ENCODE peak calls at places on chromosomes 2 and 18, in four cellular contexts. One of them, this sample, is unnamed.

GRCh38 chr2:48227617-48228344 is 302.2 kb upstream of the STON1 start:
- DNase-seq in fibroblast of lung: no peak
- DNase-seq in A549: no peak
- DNase-seq in GM23248: no peak
- DNase-seq in this sample: no peak

GRCh38 chr2:189602233-189602632 is 21.6 kb upstream of the SLC40A1 start:
- DNase-seq in GM23248: no peak
- DNase-seq in fibroblast of lung: no peak
- DNase-seq in A549: no peak
- DNase-seq in this sample: no peak

GRCh38 chr2:234772775-234773064 is 179.1 kb upstream of the SH3BP4 start:
- DNase-seq in GM23248: no peak
- DNase-seq in A549: no peak
- DNase-seq in fibroblast of lung: no peak
- DNase-seq in this sample: no peak

GRCh38 chr18:78871631-78872030 is 108.0 kb upstream of the SALL3 start:
- DNase-seq in fibroblast of lung: no peak
- DNase-seq in GM23248: no peak
- DNase-seq in A549: no peak
- DNase-seq in this sample: no peak

GRCh38 chr18:61870151-61870550 is 22.7 kb downstream of the RNF152 start:
- DNase-seq in A549: no peak
- DNase-seq in fibroblast of lung: peak
- DNase-seq in GM23248: peak
- DNase-seq in this sample: no peak

GRCh38 chr2:43708891-43709290 is 32.7 kb upstream of the C1GALT1C1L start:
- DNase-seq in A549: no peak
- DNase-seq in fibroblast of lung: peak
- DNase-seq in GM23248: peak
- DNase-seq in this sample: no peak

GRCh38 chr18:61554117-61554776 is 221.0 kb downstream of the CDH20 start:
- DNase-seq in GM23248: no peak
- DNase-seq in fibroblast of lung: no peak
- DNase-seq in A549: no peak
- DNase-seq in this sample: peak

GRCh38 chr2:949894-950626 is 589 bp upstream of the SNTG2 start:
- DNase-seq in fibroblast of lung: no peak
- DNase-seq in GM23248: peak
- DNase-seq in A549: no peak
- DNase-seq in this sample: no peak

GRCh38 chr2:159683804-159684203 is 28.5 kb upstream of the MARCHF7 start:
- DNase-seq in A549: no peak
- DNase-seq in GM23248: no peak
- DNase-seq in fibroblast of lung: no peak
- DNase-seq in this sample: no peak

GRCh38 chr2:98442488-98442887 is 2.2 kb upstream of the INPP4A start:
- DNase-seq in GM23248: no peak
- DNase-seq in A549: no peak
- DNase-seq in fibroblast of lung: no peak
- DNase-seq in this sample: no peak

GRCh38 chr2:10517351-10518043 is 69.4 kb upstream of the ODC1 start:
- DNase-seq in fibroblast of lung: no peak
- DNase-seq in GM23248: no peak
- DNase-seq in A549: no peak
- DNase-seq in this sample: peak

GRCh38 chr2:96942907-96943632 is 43.3 kb downstream of the FAM178B start:
- DNase-seq in GM23248: no peak
- DNase-seq in fibroblast of lung: no peak
- DNase-seq in A549: no peak
- DNase-seq in this sample: no peak

GRCh38 chr2:64267699-64268098 is 123.5 kb upstream of the PELI1 start:
- DNase-seq in A549: no peak
- DNase-seq in fibroblast of lung: peak
- DNase-seq in GM23248: no peak
- DNase-seq in this sample: no peak

GRCh38 chr2:10354399-10354798 is 51.7 kb downstream of the HPCAL1 start:
- DNase-seq in GM23248: no peak
- DNase-seq in A549: no peak
- DNase-seq in fibroblast of lung: no peak
- DNase-seq in this sample: no peak

GRCh38 chr18:25299426-25299825 is 52.5 kb downstream of the ZNF521 start:
- DNase-seq in GM23248: peak
- DNase-seq in A549: no peak
- DNase-seq in fibroblast of lung: peak
- DNase-seq in this sample: no peak

GRCh38 chr18:79422022-79422782 is 26.5 kb downstream of the NFATC1 start:
- DNase-seq in GM23248: peak
- DNase-seq in fibroblast of lung: peak
- DNase-seq in A549: no peak
- DNase-seq in this sample: no peak

GRCh38 chr18:66958309-66958708 is 354.4 kb upstream of the CDH19 start:
- DNase-seq in fibroblast of lung: no peak
- DNase-seq in A549: no peak
- DNase-seq in GM23248: no peak
- DNase-seq in this sample: no peak

GRCh38 chr18:77080283-77080682 is 52.3 kb downstream of the MBP start:
- DNase-seq in GM23248: no peak
- DNase-seq in fibroblast of lung: no peak
- DNase-seq in A549: no peak
- DNase-seq in this sample: no peak

GRCh38 chr18:3286165-3286564 is 24.2 kb downstream of the MYL12B start:
- DNase-seq in A549: no peak
- DNase-seq in GM23248: no peak
- DNase-seq in fibroblast of lung: no peak
- DNase-seq in this sample: no peak

GRCh38 chr2:215060851-215061541 is 77.4 kb downstream of the ABCA12 start:
- DNase-seq in A549: no peak
- DNase-seq in GM23248: peak
- DNase-seq in fibroblast of lung: no peak
- DNase-seq in this sample: no peak

GRCh38 chr2:236568068-236568921 is 1.3 kb upstream of the ACKR3 start:
- DNase-seq in A549: no peak
- DNase-seq in GM23248: peak
- DNase-seq in fibroblast of lung: no peak
- DNase-seq in this sample: peak

GRCh38 chr2:95299961-95300360 is 2.8 kb downstream of the KCNIP3 start:
- DNase-seq in GM23248: no peak
- DNase-seq in fibroblast of lung: no peak
- DNase-seq in A549: no peak
- DNase-seq in this sample: no peak

GRCh38 chr2:159595410-159596046 is 20.8 kb downstream of the BAZ2B start:
- DNase-seq in fibroblast of lung: peak
- DNase-seq in GM23248: peak
- DNase-seq in A549: no peak
- DNase-seq in this sample: no peak

GRCh38 chr2:179239194-179239593 is 25.4 kb downstream of the SESTD1 start:
- DNase-seq in A549: no peak
- DNase-seq in GM23248: peak
- DNase-seq in fibroblast of lung: peak
- DNase-seq in this sample: peak

GRCh38 chr18:57432118-57432517 is 3.1 kb upstream of the ONECUT2 start:
- DNase-seq in A549: no peak
- DNase-seq in fibroblast of lung: no peak
- DNase-seq in GM23248: no peak
- DNase-seq in this sample: peak

GRCh38 chr18:57430166-57430958 is 4.8 kb upstream of the ONECUT2 start:
- DNase-seq in GM23248: no peak
- DNase-seq in A549: no peak
- DNase-seq in fibroblast of lung: no peak
- DNase-seq in this sample: peak

GRCh38 chr18:57432765-57433400 is 2.3 kb upstream of the ONECUT2 start:
- DNase-seq in A549: no peak
- DNase-seq in GM23248: no peak
- DNase-seq in fibroblast of lung: no peak
- DNase-seq in this sample: peak

GRCh38 chr18:57430983-57431382 is 4.2 kb upstream of the ONECUT2 start:
- DNase-seq in fibroblast of lung: no peak
- DNase-seq in GM23248: no peak
- DNase-seq in A549: no peak
- DNase-seq in this sample: peak

DNA sequence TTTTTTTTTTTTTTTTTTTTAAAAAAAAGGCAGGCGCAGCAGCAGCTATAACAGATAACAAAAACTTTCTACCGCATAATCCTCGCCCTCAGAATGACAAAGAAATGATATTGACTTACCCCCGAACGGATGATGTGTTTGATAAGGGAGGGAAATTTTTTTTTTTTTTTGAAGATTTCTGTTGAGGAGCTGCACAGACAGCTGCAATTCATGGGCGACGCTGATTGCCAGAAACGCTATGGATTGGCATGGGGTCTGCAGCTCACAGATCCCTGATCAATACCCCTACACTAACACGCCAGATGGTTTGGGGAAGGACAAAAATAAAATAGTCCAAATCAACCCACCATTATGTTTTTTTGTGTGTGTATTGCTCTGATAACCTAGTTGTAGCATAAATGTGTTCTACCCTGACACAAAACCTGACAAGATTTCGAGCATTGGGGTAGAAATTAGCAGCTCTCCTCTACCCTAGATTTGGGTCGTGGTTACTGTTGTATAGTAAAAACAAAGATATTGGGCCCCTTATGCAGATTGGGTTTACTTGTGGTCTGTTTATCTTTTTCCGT is 3.6 kb upstream of the ONECUT2 start:
- DNase-seq in fibroblast of lung: no peak
- DNase-seq in A549: no peak
- DNase-seq in GM23248: no peak
- DNase-seq in this sample: peak
- H3K4me3 ChIP-seq in fibroblast of lung: no peak
- H3K4me3 ChIP-seq in A549: no peak
- H3K4me3 ChIP-seq in GM23248: no peak
- H3K4me3 ChIP-seq in this sample: no peak

GRCh38 chr2:127700527-127701192 is 637 bp upstream of the SFT2D3 start:
- DNase-seq in A549: peak
- DNase-seq in GM23248: peak
- DNase-seq in fibroblast of lung: no peak
- DNase-seq in this sample: peak

GRCh38 chr2:127703282-127703681 is 2.0 kb downstream of the SFT2D3 start:
- DNase-seq in GM23248: no peak
- DNase-seq in fibroblast of lung: no peak
- DNase-seq in A549: no peak
- DNase-seq in this sample: no peak

GRCh38 chr2:127701193-127701650 is at the start of gene SFT2D3:
- DNase-seq in fibroblast of lung: peak
- DNase-seq in GM23248: peak
- DNase-seq in A549: peak
- DNase-seq in this sample: peak

GRCh38 chr2:127702395-127703009 is 1.2 kb downstream of the SFT2D3 start:
- DNase-seq in A549: no peak
- DNase-seq in GM23248: no peak
- DNase-seq in fibroblast of lung: no peak
- DNase-seq in this sample: no peak

GRCh38 chr2:127701651-127702394 is 526 bp downstream of the SFT2D3 start:
- DNase-seq in GM23248: peak
- DNase-seq in fibroblast of lung: peak
- DNase-seq in A549: peak
- DNase-seq in this sample: peak
- H3K27ac ChIP-seq in GM23248: peak
- H3K27ac ChIP-seq in fibroblast of lung: peak
- H3K27ac ChIP-seq in A549: peak
- H3K27ac ChIP-seq in this sample: peak

DNA sequence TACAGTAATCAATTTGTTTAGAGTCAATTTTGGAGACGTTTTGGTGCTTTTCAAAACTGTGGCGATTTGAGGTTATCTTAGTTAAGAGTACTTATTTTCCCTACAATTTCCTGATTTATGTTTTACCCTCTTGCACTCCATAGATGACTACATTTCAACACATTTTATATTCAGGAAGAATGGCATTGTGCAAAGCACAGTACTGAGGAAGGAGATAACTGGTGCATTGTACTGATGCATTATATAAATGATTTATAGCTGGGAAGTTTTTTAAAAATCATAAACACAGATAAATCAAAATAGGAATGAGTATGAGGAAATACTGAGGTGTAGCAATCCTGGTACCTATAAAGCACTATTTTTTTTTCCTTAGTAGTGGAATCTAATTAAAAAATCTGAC is 5.6 kb downstream of the REL start:
- DNase-seq in A549: no peak
- DNase-seq in GM23248: no peak
- DNase-seq in fibroblast of lung: no peak
- DNase-seq in this sample: no peak
- H3K4me3 ChIP-seq in A549: no peak
- H3K4me3 ChIP-seq in GM23248: no peak
- H3K4me3 ChIP-seq in fibroblast of lung: no peak
- H3K4me3 ChIP-seq in this sample: no peak

GRCh38 chr2:84459028-84459943 is at the start of gene SUCLG1:
- DNase-seq in GM23248: peak
- DNase-seq in fibroblast of lung: peak
- DNase-seq in A549: peak
- DNase-seq in this sample: peak
- H3K27ac ChIP-seq in GM23248: peak
- H3K27ac ChIP-seq in fibroblast of lung: peak
- H3K27ac ChIP-seq in A549: peak
- H3K27ac ChIP-seq in this sample: peak

This sample was measured in small intestine.